ENCODE peak calls at places on chromosome 22, in nine cellular contexts. D, P, Z, V, M, T, W, G and S are unnamed samples. For H3K27me3, the result is how much of the 10 kb centered on the place peaks cover.

GRCh38 chr22:23812378-23812777 is 25.6 kb downstream of the SMARCB1 start:
- DNase-seq in T (no peak), D (no peak), M (no peak), P (no peak), Z (no peak), G (no peak), V (no peak), W (no peak), S (no peak)

GRCh38 chr22:24416611-24417010 is 10.8 kb upstream of the ADORA2A start:
- DNase-seq in V (no peak), D (no peak), Z (no peak), P (no peak), W (no peak), M (no peak), G (no peak), T (no peak), S (no peak)

GRCh38 chr22:39149915-39150847 is 2.3 kb downstream of the CBX7 start:
- DNase-seq in T (no peak), P (no peak), G (no peak), D (no peak), W (no peak), M (no peak), V (no peak), Z (no peak), S (no peak)

GRCh38 chr22:27783436-27784098 is 18.0 kb downstream of the MN1 start:
- DNase-seq in Z (no peak), D (no peak), V (no peak), M (no peak), T (no peak), W (peak), P (no peak), G (no peak), S (no peak)

GRCh38 chr22:33240901-33241300 is 182.7 kb upstream of the SYN3 start:
- DNase-seq in P (no peak), D (no peak), Z (no peak), V (no peak), W (no peak), M (no peak), G (peak), T (no peak), S (no peak)

GRCh38 chr22:32994046-32994827 is 63.9 kb downstream of the SYN3 start:
- DNase-seq in G (no peak), M (no peak), D (no peak), Z (no peak), V (no peak), W (no peak), T (no peak), P (no peak), S (no peak)

GRCh38 chr22:23565942-23566715 is 14.0 kb downstream of the IGLL1 start:
- DNase-seq in W (peak), G (no peak), Z (peak), P (no peak), M (no peak), T (no peak), D (no peak), V (no peak), S (no peak)

GRCh38 chr22:49913026-49913425 is 5.2 kb downstream of the ALG12 start:
- DNase-seq in W (no peak), V (no peak), D (no peak), G (no peak), Z (no peak), P (no peak), M (no peak), T (no peak), S (no peak)

GRCh38 chr22:27487600-27488450 is 313.7 kb downstream of the MN1 start:
- DNase-seq in G (no peak), M (no peak), D (peak), Z (peak), P (no peak), W (no peak), T (no peak), V (no peak), S (no peak)

GRCh38 chr22:49966716-49967332 is 6.3 kb downstream of the PIM3 start:
- DNase-seq in W (peak), Z (peak), V (no peak), G (no peak), D (peak), T (peak), M (peak), P (no peak), S (no peak)

GRCh38 chr22:47775191-47775590 is 1012.7 kb downstream of the TBC1D22A start:
- DNase-seq in G (no peak), P (no peak), M (no peak), D (no peak), T (no peak), Z (no peak), V (no peak), W (no peak), S (no peak)

GRCh38 chr22:50621948-50622722 is 5.8 kb downstream of the ARSA start:
- DNase-seq in Z (no peak), T (peak), M (no peak), W (no peak), D (no peak), G (peak), P (no peak), V (no peak), S (no peak)

GRCh38 chr22:31734512-31734911 is 15.4 kb downstream of the PRR14L start:
- DNase-seq in G (peak), W (no peak), P (no peak), Z (no peak), T (no peak), V (no peak), D (peak), M (no peak), S (no peak)

GRCh38 chr22:27197618-27198017 is 540.2 kb downstream of the MIAT start:
- DNase-seq in Z (no peak), T (no peak), P (no peak), V (no peak), M (no peak), W (no peak), G (no peak), D (no peak), S (no peak)

GRCh38 chr22:26586556-26587325 is 3.2 kb downstream of the TPST2 start:
- DNase-seq in Z (no peak), D (no peak), W (no peak), V (no peak), G (no peak), P (no peak), M (no peak), T (peak), S (no peak)

GRCh38 chr22:23071163-23072034 is 1.1 kb downstream of the GNAZ start:
- DNase-seq in Z (peak), W (peak), T (no peak), G (no peak), P (no peak), V (no peak), D (no peak), M (no peak), S (no peak)

GRCh38 chr22:23530766-23531282 is 49.3 kb downstream of the IGLL1 start:
- DNase-seq in P (no peak), V (no peak), M (no peak), Z (no peak), T (no peak), D (no peak), G (no peak), W (no peak), S (no peak)

GRCh38 chr22:42905702-42906183 is 48.7 kb upstream of the ARFGAP3 start:
- DNase-seq in M (peak), T (peak), D (no peak), V (no peak), Z (peak), W (peak), P (no peak), G (peak), S (peak)

GRCh38 chr22:19232620-19233019 is 54.1 kb upstream of the SLC25A1 start:
- DNase-seq in M (no peak), W (no peak), T (no peak), D (no peak), V (no peak), G (no peak), Z (no peak), P (no peak), S (no peak)

GRCh38 chr22:32318361-32318760 is 39.3 kb upstream of the RFPL3 start:
- DNase-seq in W (peak), Z (no peak), V (no peak), P (no peak), D (no peak), M (peak), T (no peak), G (no peak), S (no peak)

GRCh38 chr22:42919199-42919598 is 62.1 kb upstream of the ARFGAP3 start:
- DNase-seq in V (no peak), T (no peak), D (no peak), M (peak), Z (no peak), G (peak), W (no peak), P (no peak), S (peak)

GRCh38 chr22:30159561-30160353 is 79.5 kb downstream of the HORMAD2 start:
- DNase-seq in V (no peak), T (no peak), G (peak), M (no peak), Z (peak), D (peak), W (no peak), P (no peak), S (no peak)

GRCh38 chr22:31005535-31005934 is 36.5 kb downstream of the TUG1 start:
- DNase-seq in W (no peak), Z (no peak), T (no peak), V (no peak), G (no peak), P (no peak), M (no peak), D (no peak), S (no peak)

GRCh38 chr22:30883586-30884145 is 84.9 kb downstream of the MORC2 start:
- DNase-seq in P (no peak), T (no peak), Z (peak), G (no peak), V (no peak), W (peak), D (no peak), M (no peak), S (no peak)

GRCh38 chr22:46010177-46010867 is 33.4 kb upstream of the WNT7B start:
- DNase-seq in Z (peak), T (no peak), M (no peak), G (peak), V (no peak), P (no peak), W (peak), D (no peak), S (peak)

GRCh38 chr22:46490538-46490937 is 46.9 kb downstream of the CELSR1 start:
- DNase-seq in Z (no peak), G (no peak), V (no peak), T (no peak), P (no peak), W (no peak), D (no peak), M (no peak), S (no peak)

GRCh38 chr22:20439556-20439927 is 1.9 kb upstream of the SCARF2 start:
- DNase-seq in W (peak), Z (no peak), G (no peak), T (no peak), D (no peak), M (no peak), V (no peak), P (no peak), S (no peak)

GRCh38 chr22:31906569-31906968 is 37.8 kb upstream of the YWHAH start:
- DNase-seq in M (no peak), P (no peak), T (no peak), W (no peak), G (no peak), D (no peak), V (no peak), Z (no peak), S (no peak)

GRCh38 chr22:31829505-31829904 is 75.7 kb downstream of the DEPDC5 start:
- DNase-seq in M (peak), T (no peak), Z (no peak), P (peak), G (peak), W (no peak), D (peak), V (no peak), S (no peak)

GRCh38 chr22:27435839-27436581 is 365.5 kb downstream of the MN1 start:
- DNase-seq in V (no peak), Z (no peak), D (peak), M (no peak), P (no peak), W (no peak), T (peak), G (no peak), S (no peak)

DNA sequence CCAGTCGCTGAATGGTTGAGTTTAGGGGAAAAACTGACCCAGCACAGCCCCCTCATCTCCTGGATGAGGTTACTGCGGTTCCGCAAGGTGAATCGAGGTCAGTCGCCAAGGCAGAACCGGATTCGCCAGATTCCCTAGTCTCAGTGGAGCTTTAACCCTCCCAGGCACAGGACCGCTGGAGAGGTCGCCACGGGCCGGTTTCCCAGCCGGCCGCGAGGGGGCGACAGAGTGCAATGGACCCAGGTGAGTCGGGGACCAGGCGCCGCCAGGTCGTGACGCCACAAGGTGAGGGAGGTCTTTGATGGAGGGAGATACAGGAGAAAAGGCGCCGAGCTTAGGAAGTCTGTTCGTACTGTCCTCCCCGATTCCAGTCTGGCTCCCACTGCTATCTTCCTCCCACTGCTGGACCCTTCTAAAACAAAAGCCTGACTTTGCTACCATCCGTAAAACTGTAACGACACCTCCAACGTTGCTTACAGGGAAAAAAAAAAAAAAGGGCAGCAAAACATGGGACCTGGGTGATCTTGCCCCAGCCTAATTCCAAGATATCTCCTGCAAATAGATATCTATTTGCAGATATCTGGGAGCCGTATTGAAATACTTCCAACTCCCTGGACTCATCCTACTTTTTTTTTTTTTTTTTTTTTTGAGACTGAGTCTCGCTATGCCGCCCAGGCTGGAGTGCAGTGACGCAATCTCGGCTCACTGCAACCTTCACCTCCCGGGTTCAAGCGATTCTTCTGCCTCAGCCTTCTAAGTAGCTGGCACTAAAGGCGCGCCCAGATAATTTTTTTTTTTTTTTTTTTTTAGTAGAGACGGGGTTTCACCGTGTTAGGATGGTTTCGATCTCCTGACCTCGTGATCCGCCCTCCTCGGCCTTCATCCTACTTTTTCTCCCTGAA is 1.4 kb upstream of the GGA1 start:
- DNase-seq in P (peak), W (peak), M (peak), T (peak), D (peak), G (peak), Z (peak), V (peak), S (peak)
- H3K27ac ChIP-seq in P (peak), W (peak), M (peak), T (peak), D (peak), G (peak), Z (peak), V (peak), S (peak)

DNA sequence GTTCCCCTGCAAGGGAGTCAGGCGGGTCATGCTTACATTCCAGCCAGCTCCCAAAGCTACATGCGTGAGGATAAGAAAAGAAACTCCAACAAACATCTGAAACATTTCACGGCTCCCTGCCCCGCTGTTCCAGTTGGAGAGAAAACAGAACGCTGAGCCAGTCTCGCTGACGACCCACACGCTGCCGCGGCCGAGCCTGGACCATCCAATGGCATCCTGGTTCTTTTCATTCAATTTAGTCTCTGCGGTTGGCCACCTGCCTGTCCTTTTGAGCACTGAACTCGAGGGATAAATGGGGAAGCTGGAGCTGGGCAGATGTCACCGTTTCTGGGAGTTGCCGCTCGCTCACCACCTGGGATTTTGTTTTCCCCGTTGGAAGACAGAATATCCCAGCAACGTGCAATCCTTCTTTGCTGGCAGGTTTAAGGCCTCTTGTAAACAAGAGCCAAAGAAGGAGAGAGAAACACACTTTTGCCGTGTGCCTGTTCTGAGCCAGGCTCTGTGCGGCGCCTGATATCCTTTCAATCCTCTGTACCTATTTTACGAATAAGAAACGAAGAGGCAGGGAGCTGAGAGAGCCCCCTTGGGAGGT is 45.3 kb upstream of the SHISAL1 start:
- DNase-seq in Z (peak), T (peak), M (no peak), D (peak), G (no peak), V (no peak), P (no peak), W (no peak), S (no peak)
- H3K27me3 ChIP-seq in Z (under half), T (under half), M (under half), D (under half), G (under half), V (under half), P (under half), W (under half), S (under half)

DNA sequence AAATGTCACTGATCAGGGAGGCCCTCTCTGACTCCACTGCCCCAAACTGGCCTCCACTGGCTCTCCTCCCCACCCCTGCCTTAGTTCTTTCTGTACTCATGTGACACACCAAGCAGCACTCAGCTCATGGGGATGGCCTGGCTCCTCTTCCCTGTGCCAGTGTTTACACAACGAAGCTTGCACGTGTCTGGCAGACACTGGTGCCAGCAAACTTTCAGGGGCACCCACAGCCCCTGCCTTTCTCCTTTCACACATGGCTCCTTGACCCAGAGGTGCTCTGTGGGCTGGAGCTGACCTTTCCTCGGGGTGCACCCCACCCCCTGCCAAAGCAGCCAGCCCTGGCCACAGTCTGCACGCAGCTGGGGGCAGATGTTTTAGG is 37.6 kb upstream of the PARVG start:
- DNase-seq in Z (no peak), D (peak), T (peak), W (no peak), M (no peak), V (no peak), P (no peak), G (no peak), S (no peak)
- H3K27ac ChIP-seq in Z (no peak), D (no peak), T (peak), W (no peak), M (no peak), V (no peak), P (no peak), G (no peak), S (no peak)

DNA sequence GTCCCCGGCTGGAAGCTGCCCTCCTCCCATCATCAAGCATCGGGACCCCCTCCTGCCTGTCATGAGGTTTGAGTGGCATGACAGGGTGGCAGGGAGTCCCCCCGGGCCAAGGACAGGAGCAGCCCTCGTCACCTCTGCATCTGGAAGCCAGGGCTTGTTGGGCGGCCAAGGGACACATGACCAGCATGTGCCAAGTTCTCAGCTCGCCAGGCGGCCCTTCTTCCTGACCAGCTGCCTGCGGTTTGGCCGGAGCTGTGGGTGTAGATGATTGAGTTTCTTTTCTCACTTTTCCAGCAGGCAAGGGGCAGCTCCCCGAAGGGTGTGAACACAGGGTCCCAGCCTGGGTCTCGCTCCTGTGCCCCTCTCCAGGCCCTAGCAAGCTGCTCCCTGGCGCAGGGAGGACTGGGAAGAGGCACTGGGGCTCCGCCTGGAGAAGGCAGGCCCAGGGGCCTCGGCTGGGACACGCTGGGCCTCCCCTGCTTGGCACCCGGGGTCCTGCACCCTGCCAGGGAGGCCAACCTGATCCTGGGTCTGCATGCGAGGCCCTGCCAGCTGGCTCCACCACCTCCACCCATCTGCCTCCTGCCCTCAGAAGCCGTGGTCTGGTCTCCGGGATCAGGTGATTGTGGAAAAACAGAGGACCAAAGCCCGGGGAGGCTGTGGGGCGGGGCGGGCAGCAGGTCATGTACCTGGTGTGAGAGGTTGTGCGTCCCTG is 13.4 kb downstream of the ARHGAP8 start:
- DNase-seq in V (no peak), P (no peak), M (no peak), D (no peak), T (no peak), G (no peak), Z (no peak), W (no peak), S (peak)
- H3K27me3 ChIP-seq in V (under half), P (under half), M (under half), D (under half), T (under half), G (under half), Z (under half), W (under half), S (under half)

DNA sequence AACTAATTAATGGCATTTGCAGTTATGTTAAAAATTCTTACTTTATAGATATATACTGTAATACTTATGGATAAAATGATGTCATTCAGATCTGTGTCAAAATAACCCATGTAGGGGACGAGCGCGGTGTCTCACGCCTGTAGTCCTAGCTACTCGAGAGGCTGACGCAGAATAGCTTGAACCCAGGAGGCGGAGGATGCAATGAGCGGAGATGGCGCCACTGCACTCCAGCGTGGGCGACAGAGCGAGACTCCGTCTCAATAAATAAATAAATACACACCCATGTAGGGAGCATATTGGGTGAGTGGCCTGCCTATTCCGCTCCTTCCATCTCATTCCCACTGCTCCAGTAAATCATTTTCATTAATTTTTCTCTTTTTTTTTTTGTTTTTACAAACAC is 7.1 kb downstream of the SNU13 start:
- DNase-seq in M (no peak), G (no peak), V (no peak), W (no peak), Z (no peak), T (no peak), P (no peak), D (no peak), S (no peak)
- H3K27ac ChIP-seq in M (peak), G (peak), V (peak), W (peak), Z (peak), T (peak), P (no peak), D (peak), S (peak)

GRCh38 chr22:40805699-40806203 is 13.4 kb downstream of the SLC25A17 start:
- DNase-seq in Z (no peak), M (no peak), T (no peak), W (no peak), V (no peak), D (no peak), P (no peak), G (no peak), S (no peak)
- H3K27me3 ChIP-seq in Z (under half), M (under half), T (under half), W (under half), V (under half), D (under half), P (under half), G (under half), S (under half)